ENCODE peak calls at places on chromosome 1, in six cellular contexts. W, X, Q, D, N and E are unnamed samples.

GRCh38 chr1:172241540-172241939 is 178.9 kb upstream of the C1orf105 start:
- DNase-seq in W (no peak), X (no peak), Q (no peak), D (no peak), N (no peak), E (no peak)

GRCh38 chr1:149917590-149918144 is at the start of gene SV2A:
- DNase-seq in W (peak; percentile 86), X (peak; percentile 28), Q (peak; percentile 56), D (peak; percentile 19), N (peak; percentile 50), E (peak; percentile 29)

GRCh38 chr1:8533124-8533523 is 215.2 kb downstream of the SLC45A1 start:
- DNase-seq in W (no peak), X (no peak), Q (no peak), D (no peak), N (no peak), E (no peak)

GRCh38 chr1:201264072-201264471 is 19.2 kb upstream of the PKP1 start:
- DNase-seq in W (no peak), X (no peak), Q (no peak), D (no peak), N (no peak), E (no peak)

GRCh38 chr1:942864-943533 is 16.1 kb downstream of the NOC2L start:
- DNase-seq in W (peak; percentile 76), X (no peak), Q (no peak), D (no peak), N (no peak), E (no peak)

GRCh38 chr1:31704261-31705079 is 653 bp upstream of the COL16A1 start:
- DNase-seq in W (peak; percentile 44), X (no peak), Q (no peak), D (no peak), N (no peak), E (no peak)

GRCh38 chr1:54774820-54775498 is 10.6 kb upstream of the PARS2 start:
- DNase-seq in W (peak; percentile 25), X (no peak), Q (peak; percentile 80), D (no peak), N (no peak), E (peak; percentile 47)

GRCh38 chr1:89908993-89909436 is 85.9 kb upstream of the ZNF326 start:
- DNase-seq in W (peak; percentile 24), X (no peak), Q (no peak), D (no peak), N (no peak), E (no peak)

GRCh38 chr1:5896706-5897105 is 95.5 kb downstream of the NPHP4 start:
- DNase-seq in W (no peak), X (no peak), Q (peak; percentile 48), D (no peak), N (no peak), E (no peak)

GRCh38 chr1:25500694-25501093 is 42.7 kb upstream of the LDLRAP1 start:
- DNase-seq in W (no peak), X (no peak), Q (no peak), D (no peak), N (no peak), E (no peak)

GRCh38 chr1:219507432-219507831 is 105.5 kb downstream of the ZC3H11B start:
- DNase-seq in W (no peak), X (no peak), Q (no peak), D (no peak), N (no peak), E (no peak)

GRCh38 chr1:172727956-172728603 is 69.2 kb downstream of the FASLG start:
- DNase-seq in W (peak; percentile 16), X (no peak), Q (peak; percentile 80), D (peak; percentile 41), N (no peak), E (no peak)

GRCh38 chr1:26278835-26279597 is 870 bp upstream of the SH3BGRL3 start:
- DNase-seq in W (no peak), X (no peak), Q (no peak), D (no peak), N (no peak), E (no peak)

GRCh38 chr1:94539496-94539895 is 2.1 kb downstream of the F3 start:
- DNase-seq in W (no peak), X (no peak), Q (no peak), D (no peak), N (no peak), E (no peak)

GRCh38 chr1:228463559-228464455 is 23.4 kb upstream of the RNF187 start:
- DNase-seq in W (peak; percentile 70), X (no peak), Q (no peak), D (peak; percentile 25), N (no peak), E (peak; percentile 31)

GRCh38 chr1:89271616-89272015 is 1.0 kb downstream of the GBP5 start:
- DNase-seq in W (no peak), X (no peak), Q (no peak), D (no peak), N (no peak), E (no peak)

GRCh38 chr1:8013399-8013798 is 12.7 kb downstream of the ERRFI1 start:
- DNase-seq in W (no peak), X (no peak), Q (no peak), D (no peak), N (no peak), E (no peak)